ENCODE peak calls at places on chromosomes 6 and 20, in five cellular contexts. H is heart left ventricle, I is breast epithelium, B is body of pancreas, M is transverse colon. X is an unnamed sample.

GRCh38 chr6:108684809-108685329 is 124.2 kb downstream of the FOXO3 start:
- DNase-seq in B (no peak), H (no peak), I (no peak), M (peak; percentile 46), X (no peak)

GRCh38 chr6:121399971-121400370 is 35.5 kb upstream of the GJA1 start:
- DNase-seq in M (no peak), I (no peak), H (no peak), B (no peak), X (no peak)

GRCh38 chr6:94862116-94862515 is 715.2 kb upstream of the MANEA start:
- DNase-seq in I (no peak), H (no peak), B (no peak), M (no peak), X (no peak)

GRCh38 chr20:52083627-52084232 is 107.8 kb downstream of the ZFP64 start:
- DNase-seq in B (peak; percentile 50), M (peak; percentile 54), H (no peak), I (no peak), X (peak; percentile 32)

GRCh38 chr20:62455929-62456328 is 19.9 kb downstream of the GATA5 start:
- DNase-seq in H (no peak), M (no peak), B (no peak), I (no peak), X (no peak)

GRCh38 chr20:33392016-33392415 is 9.3 kb downstream of the CDK5RAP1 start:
- DNase-seq in M (no peak), I (no peak), H (no peak), B (no peak), X (no peak)

GRCh38 chr6:8337147-8337546 is 98.2 kb downstream of the SLC35B3 start:
- DNase-seq in I (no peak), H (no peak), M (no peak), B (no peak), X (no peak)

GRCh38 chr6:15602144-15602543 is 60.7 kb downstream of the DTNBP1 start:
- DNase-seq in H (peak; percentile 44), B (peak; percentile 23), M (no peak), I (no peak), X (no peak)

GRCh38 chr6:149284904-149285303 is 32.6 kb upstream of the TAB2 start:
- DNase-seq in M (no peak), B (no peak), H (no peak), I (no peak), X (no peak)

GRCh38 chr6:31058128-31058894 is 48.0 kb downstream of the MUC22 start:
- DNase-seq in H (no peak), I (no peak), M (no peak), B (no peak), X (peak; percentile 79)

GRCh38 chr6:17493286-17493685 is 99.9 kb downstream of the CAP2 start:
- DNase-seq in M (no peak), B (no peak), H (no peak), I (no peak), X (no peak)

GRCh38 chr20:63898882-63899558 is 4.1 kb downstream of the DNAJC5 start:
- DNase-seq in B (no peak), H (no peak), I (no peak), M (no peak), X (no peak)

GRCh38 chr20:41769650-41770049 is 151.5 kb upstream of the CHD6 start:
- DNase-seq in I (no peak), M (no peak), B (no peak), H (no peak), X (no peak)

GRCh38 chr6:29619578-29619977 is 13.4 kb downstream of the GABBR1 start:
- DNase-seq in H (no peak), I (no peak), M (no peak), B (no peak), X (no peak)

GRCh38 chr20:10596726-10597125 is 77.1 kb downstream of the JAG1 start:
- DNase-seq in B (no peak), M (no peak), I (no peak), H (no peak), X (no peak)

GRCh38 chr20:45211569-45212474 is 5.0 kb downstream of the SEMG1 start:
- DNase-seq in H (no peak), I (no peak), B (no peak), M (no peak), X (no peak)

GRCh38 chr20:845967-846893 is 12.7 kb downstream of the FAM110A start:
- DNase-seq in M (no peak), I (no peak), H (no peak), B (no peak), X (no peak)

GRCh38 chr6:45677381-45677992 is 299.8 kb upstream of the SUPT3H start:
- DNase-seq in B (no peak), I (no peak), M (peak; percentile 55), H (peak; percentile 41), X (no peak)

GRCh38 chr20:57450419-57450818 is 59.2 kb downstream of the RBM38 start:
- DNase-seq in H (peak; percentile 70), M (peak; percentile 52), I (no peak), B (no peak), X (no peak)

GRCh38 chr20:50992733-50993457 is 30.0 kb downstream of the KCNG1 start:
- DNase-seq in B (no peak), H (no peak), I (no peak), M (peak; percentile 51), X (no peak)

GRCh38 chr20:54025166-54025835 is 45.1 kb downstream of the BCAS1 start:
- DNase-seq in I (no peak), B (no peak), M (no peak), H (no peak), X (no peak)

GRCh38 chr20:23235173-23236027 is 115.2 kb upstream of the NXT1 start:
- DNase-seq in I (no peak), B (peak; percentile 38), M (peak; percentile 54), H (peak; percentile 76), X (no peak)

GRCh38 chr6:13877116-13877515 is 47.6 kb upstream of the RNF182 start:
- DNase-seq in B (no peak), I (no peak), H (no peak), M (no peak), X (no peak)

GRCh38 chr6:75524322-75524972 is 30.8 kb upstream of the FILIP1 start:
- DNase-seq in I (no peak), H (no peak), M (no peak), B (peak; percentile 13), X (peak; percentile 48)

GRCh38 chr6:6825986-6826901 is 237.7 kb downstream of the LY86 start:
- DNase-seq in M (peak; percentile 60), H (peak; percentile 78), B (peak; percentile 33), I (no peak), X (no peak)

GRCh38 chr6:127855542-127856159 is 45.2 kb downstream of the THEMIS start:
- DNase-seq in B (no peak), M (no peak), H (no peak), I (no peak), X (peak; percentile 35)

GRCh38 chr20:46192376-46192944 is 74.3 kb downstream of the CD40 start:
- DNase-seq in I (no peak), M (no peak), B (no peak), H (no peak), X (no peak)

GRCh38 chr6:140271759-140272377 is 897.4 kb upstream of the CITED2 start:
- DNase-seq in B (no peak), H (no peak), M (no peak), I (no peak), X (no peak)

GRCh38 chr20:41180599-41181333 is 43.4 kb downstream of the PLCG1 start:
- DNase-seq in H (no peak), I (peak; percentile 33), B (no peak), M (no peak), X (no peak)

DNA sequence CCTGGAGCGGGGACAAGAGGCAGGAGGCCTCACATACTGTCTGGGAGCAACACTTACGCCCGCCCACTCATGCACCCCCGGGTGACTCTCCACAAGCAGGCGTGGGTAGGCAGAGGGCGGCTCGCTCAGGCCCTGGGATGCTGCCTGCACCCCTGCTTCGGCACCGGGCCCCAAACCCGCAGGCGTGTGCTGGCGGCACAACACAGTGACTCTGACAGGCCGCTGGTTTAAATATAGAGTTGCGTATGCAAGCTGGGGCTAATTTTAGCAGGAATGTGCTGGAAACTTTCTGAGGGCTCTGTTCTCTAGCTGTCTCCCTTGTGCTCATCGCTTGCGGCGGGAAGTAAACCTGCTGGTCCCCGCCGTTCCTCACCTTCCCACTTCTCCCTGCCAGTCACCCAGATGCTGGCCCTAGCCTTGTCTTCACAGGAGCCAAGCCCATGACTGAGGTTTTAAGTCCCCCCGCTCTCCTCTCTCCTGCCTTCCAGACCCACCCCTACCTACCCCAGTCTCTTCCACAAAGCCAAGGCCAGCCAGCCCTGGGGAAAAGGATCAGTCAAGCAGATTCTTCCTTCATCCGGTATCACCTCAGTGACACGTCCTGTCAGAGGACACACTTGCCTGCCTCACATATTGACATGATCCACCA is 94.5 kb upstream of the FOXP4 start:
- DNase-seq in M (no peak), H (peak; percentile 71), B (no peak), I (no peak), X (no peak)
- H3K4me1 ChIP-seq in M (peaks cover 47% of the 10 kb centered on the region), H (peaks cover 20% of the 10 kb centered on the region), B (peaks cover 25% of the 10 kb centered on the region), I (no peaks in the 10 kb centered on the region), X (no peaks in the 10 kb centered on the region)

DNA sequence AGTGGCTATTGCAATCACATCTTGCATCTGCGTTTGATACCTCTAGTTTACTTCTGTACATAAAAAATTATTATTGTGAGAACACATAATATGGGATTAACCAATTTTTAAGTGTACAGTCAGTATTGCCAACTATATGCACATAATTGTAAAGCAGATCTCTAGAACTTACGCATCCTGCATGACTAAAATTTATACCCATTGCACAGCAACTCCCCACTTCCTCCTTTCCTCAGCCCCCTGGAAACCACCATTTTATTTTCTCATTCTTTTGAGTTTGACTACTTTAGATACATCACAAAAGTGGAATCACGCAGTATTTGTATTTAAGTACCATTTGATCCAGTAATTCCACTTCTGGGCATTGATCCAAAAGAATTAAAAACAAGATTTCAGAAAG is 19.3 kb upstream of the OPN5 start:
- DNase-seq in H (no peak), I (no peak), M (no peak), B (no peak), X (no peak)
- H3K27ac ChIP-seq in H (no peak overlapping the region), I (no peak overlapping the region), M (no peak overlapping the region), B (no peak overlapping the region), X (no peak overlapping the region)

GRCh38 chr20:31568041-31568731 is 36.9 kb upstream of the ID1 start:
- DNase-seq in H (no peak), I (no peak), B (no peak), M (no peak), X (no peak)
- TF ChIP-seq CTCF in H (no peak), I (no peak), B (no peak), M (no peak), X (no peak)

DNA sequence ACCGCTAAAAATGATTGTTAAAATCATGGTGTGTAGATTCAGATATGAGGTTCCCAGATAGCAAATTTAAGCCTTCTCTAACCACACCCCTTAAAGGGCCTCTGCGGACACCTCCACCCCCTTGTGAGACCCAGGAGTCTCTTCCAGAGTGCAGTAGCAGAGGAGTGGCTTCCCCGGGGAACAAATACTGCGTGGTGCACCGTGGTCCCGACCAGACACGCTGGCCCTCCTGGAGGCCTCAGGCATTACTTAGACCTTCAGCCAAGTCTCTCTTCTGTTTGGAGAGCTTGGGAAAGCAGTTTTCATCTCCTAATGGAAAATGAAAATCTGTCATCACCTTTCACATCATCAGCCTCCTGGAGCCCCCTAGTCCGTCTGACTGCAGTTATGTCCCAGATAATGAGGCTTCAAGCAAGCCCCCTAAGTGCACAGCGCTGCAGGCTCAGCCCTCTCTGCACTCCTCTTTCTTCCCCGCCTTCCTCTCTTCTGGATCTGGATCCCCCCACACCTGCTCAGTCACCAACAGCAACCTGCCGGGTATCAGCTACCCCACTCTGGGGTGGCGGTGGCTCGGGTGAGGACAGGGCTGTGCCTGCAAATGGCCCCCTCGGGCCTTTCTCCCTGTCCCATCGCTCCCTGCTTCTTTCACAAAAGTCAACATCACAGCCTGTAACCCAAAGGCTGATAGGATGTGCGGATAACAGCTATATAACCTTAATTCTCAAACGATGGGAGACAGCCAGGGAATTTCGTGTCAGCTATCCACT is 58.8 kb upstream of the TAGAP start:
- DNase-seq in H (no peak), B (no peak), I (no peak), M (no peak), X (no peak)
- H3K4me1 ChIP-seq in H (no peaks in the 10 kb centered on the region), B (peaks cover 12% of the 10 kb centered on the region), I (peaks cover 3% of the 10 kb centered on the region), M (no peaks in the 10 kb centered on the region), X (peaks cover 4% of the 10 kb centered on the region)